ENCODE peak calls at places on chromosomes 11 and 22, in eight cellular contexts. One of them, this sample, is unnamed.

GRCh38 chr22:38017272-38017920 is 33.0 kb upstream of the SOX10 start:
- DNase-seq in endothelial cell of umbilical vein: peak; percentile 37
- DNase-seq in mesenchymal stem cell: no peak
- DNase-seq in GM23248: peak; percentile 67
- DNase-seq in OCI-LY7: no peak
- DNase-seq in H9: no peak
- DNase-seq in PC-3: no peak
- DNase-seq in fibroblast of lung: peak; percentile 54
- DNase-seq in this sample: peak; percentile 32

GRCh38 chr11:1883342-1884122 is 8.2 kb downstream of the PRR33 start:
- DNase-seq in PC-3: no peak
- DNase-seq in H9: peak; percentile 19
- DNase-seq in GM23248: no peak
- DNase-seq in endothelial cell of umbilical vein: no peak
- DNase-seq in mesenchymal stem cell: no peak
- DNase-seq in fibroblast of lung: no peak
- DNase-seq in OCI-LY7: no peak
- DNase-seq in this sample: no peak

GRCh38 chr11:109308551-109308950 is 113.4 kb upstream of the C11orf87 start:
- DNase-seq in GM23248: no peak
- DNase-seq in H9: no peak
- DNase-seq in PC-3: no peak
- DNase-seq in fibroblast of lung: no peak
- DNase-seq in endothelial cell of umbilical vein: no peak
- DNase-seq in OCI-LY7: no peak
- DNase-seq in mesenchymal stem cell: no peak
- DNase-seq in this sample: no peak

GRCh38 chr11:89175796-89176195 is 1.9 kb upstream of the TYR start:
- DNase-seq in GM23248: peak; percentile 7
- DNase-seq in endothelial cell of umbilical vein: no peak
- DNase-seq in mesenchymal stem cell: no peak
- DNase-seq in H9: no peak
- DNase-seq in fibroblast of lung: peak; percentile 5
- DNase-seq in PC-3: no peak
- DNase-seq in OCI-LY7: no peak
- DNase-seq in this sample: no peak

GRCh38 chr11:104148074-104148473 is 15.9 kb downstream of the PDGFD start:
- DNase-seq in GM23248: peak; percentile 74
- DNase-seq in H9: no peak
- DNase-seq in mesenchymal stem cell: no peak
- DNase-seq in OCI-LY7: no peak
- DNase-seq in fibroblast of lung: peak; percentile 57
- DNase-seq in PC-3: peak; percentile 45
- DNase-seq in endothelial cell of umbilical vein: no peak
- DNase-seq in this sample: peak; percentile 40

GRCh38 chr11:92443109-92443508 is 218.5 kb downstream of the FAT3 start:
- DNase-seq in GM23248: no peak
- DNase-seq in mesenchymal stem cell: no peak
- DNase-seq in endothelial cell of umbilical vein: no peak
- DNase-seq in OCI-LY7: no peak
- DNase-seq in H9: no peak
- DNase-seq in fibroblast of lung: peak; percentile 36
- DNase-seq in PC-3: no peak
- DNase-seq in this sample: peak; percentile 25

GRCh38 chr11:28559497-28559896 is 451.3 kb downstream of the METTL15 start:
- DNase-seq in H9: no peak
- DNase-seq in OCI-LY7: no peak
- DNase-seq in PC-3: no peak
- DNase-seq in endothelial cell of umbilical vein: no peak
- DNase-seq in GM23248: no peak
- DNase-seq in mesenchymal stem cell: peak; percentile 6
- DNase-seq in fibroblast of lung: peak; percentile 86
- DNase-seq in this sample: peak; percentile 86

GRCh38 chr11:126391970-126392637 is 36.6 kb downstream of the ST3GAL4 start:
- DNase-seq in PC-3: no peak
- DNase-seq in fibroblast of lung: no peak
- DNase-seq in mesenchymal stem cell: no peak
- DNase-seq in endothelial cell of umbilical vein: no peak
- DNase-seq in GM23248: peak; percentile 22
- DNase-seq in H9: peak; percentile 61
- DNase-seq in OCI-LY7: peak; percentile 38
- DNase-seq in this sample: no peak

GRCh38 chr11:70895061-70895670 is 357.2 kb downstream of the SHANK2 start:
- DNase-seq in fibroblast of lung: no peak
- DNase-seq in OCI-LY7: no peak
- DNase-seq in endothelial cell of umbilical vein: no peak
- DNase-seq in mesenchymal stem cell: no peak
- DNase-seq in GM23248: no peak
- DNase-seq in H9: no peak
- DNase-seq in PC-3: no peak
- DNase-seq in this sample: no peak

GRCh38 chr11:103433976-103434375 is 324.8 kb downstream of the DYNC2H1 start:
- DNase-seq in OCI-LY7: no peak
- DNase-seq in GM23248: peak; percentile 31
- DNase-seq in endothelial cell of umbilical vein: peak; percentile 84
- DNase-seq in PC-3: peak; percentile 28
- DNase-seq in fibroblast of lung: peak; percentile 53
- DNase-seq in H9: no peak
- DNase-seq in mesenchymal stem cell: peak; percentile 25
- DNase-seq in this sample: peak; percentile 49

GRCh38 chr11:31509017-31509411 is 408 bp downstream of the IMMP1L start:
- DNase-seq in mesenchymal stem cell: no peak
- DNase-seq in endothelial cell of umbilical vein: no peak
- DNase-seq in GM23248: peak; percentile 35
- DNase-seq in PC-3: peak; percentile 5
- DNase-seq in H9: no peak
- DNase-seq in fibroblast of lung: no peak
- DNase-seq in OCI-LY7: no peak
- DNase-seq in this sample: no peak

GRCh38 chr22:36756746-36757607 is 18.9 kb downstream of the IFT27 start:
- DNase-seq in fibroblast of lung: no peak
- DNase-seq in H9: peak; percentile 25
- DNase-seq in OCI-LY7: no peak
- DNase-seq in mesenchymal stem cell: no peak
- DNase-seq in GM23248: no peak
- DNase-seq in PC-3: no peak
- DNase-seq in endothelial cell of umbilical vein: no peak
- DNase-seq in this sample: no peak

GRCh38 chr11:66388746-66389386 is 17.3 kb upstream of the SLC29A2 start:
- DNase-seq in endothelial cell of umbilical vein: peak; percentile 67
- DNase-seq in H9: peak; percentile 83
- DNase-seq in PC-3: peak; percentile 88
- DNase-seq in GM23248: peak; percentile 81
- DNase-seq in mesenchymal stem cell: peak; percentile 74
- DNase-seq in fibroblast of lung: peak; percentile 56
- DNase-seq in OCI-LY7: peak; percentile 80
- DNase-seq in this sample: peak; percentile 35

GRCh38 chr11:121567988-121568387 is 115.2 kb upstream of the SORL1-AS1 start:
- DNase-seq in OCI-LY7: no peak
- DNase-seq in GM23248: no peak
- DNase-seq in PC-3: peak; percentile 47
- DNase-seq in fibroblast of lung: no peak
- DNase-seq in H9: no peak
- DNase-seq in endothelial cell of umbilical vein: no peak
- DNase-seq in mesenchymal stem cell: no peak
- DNase-seq in this sample: no peak

GRCh38 chr11:9802291-9802861 is 138.5 kb downstream of the SWAP70 start:
- DNase-seq in H9: no peak
- DNase-seq in GM23248: peak; percentile 90
- DNase-seq in mesenchymal stem cell: peak; percentile 72
- DNase-seq in fibroblast of lung: peak; percentile 91
- DNase-seq in OCI-LY7: peak; percentile 40
- DNase-seq in endothelial cell of umbilical vein: no peak
- DNase-seq in PC-3: no peak
- DNase-seq in this sample: peak; percentile 89

DNA sequence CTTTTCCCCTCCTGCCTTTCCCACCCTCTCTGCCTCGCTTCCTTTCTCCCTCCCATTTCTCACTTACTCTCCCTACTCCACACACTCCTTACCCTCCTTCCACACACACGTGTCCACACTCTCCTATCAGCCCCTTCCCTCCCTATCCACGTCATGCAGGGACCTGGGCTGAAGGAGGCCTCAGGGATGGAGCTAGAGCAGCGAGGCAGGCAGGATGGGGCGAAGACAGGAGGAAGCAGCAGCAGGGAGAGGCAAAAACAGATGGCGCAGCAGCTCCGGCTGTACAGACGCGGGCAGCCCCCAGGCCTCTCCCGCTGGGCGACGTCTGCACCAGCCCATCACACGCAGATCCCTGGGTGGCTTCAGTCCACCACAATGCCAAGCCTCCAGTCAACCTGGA is 97.9 kb downstream of the SPATA19 start:
- DNase-seq in mesenchymal stem cell: no peak
- DNase-seq in H9: no peak
- DNase-seq in GM23248: no peak
- DNase-seq in fibroblast of lung: no peak
- DNase-seq in endothelial cell of umbilical vein: no peak
- DNase-seq in PC-3: no peak
- DNase-seq in OCI-LY7: no peak
- DNase-seq in this sample: no peak
- H2AFZ ChIP-seq in mesenchymal stem cell: no peak overlapping the region
- H2AFZ ChIP-seq in H9: no peak overlapping the region
- H2AFZ ChIP-seq in GM23248: no peak overlapping the region
- H2AFZ ChIP-seq in fibroblast of lung: no peak overlapping the region
- H2AFZ ChIP-seq in endothelial cell of umbilical vein: no peak overlapping the region
- H2AFZ ChIP-seq in PC-3: no peak overlapping the region
- H2AFZ ChIP-seq in OCI-LY7: no peak overlapping the region
- H2AFZ ChIP-seq in this sample: no peak overlapping the region

DNA sequence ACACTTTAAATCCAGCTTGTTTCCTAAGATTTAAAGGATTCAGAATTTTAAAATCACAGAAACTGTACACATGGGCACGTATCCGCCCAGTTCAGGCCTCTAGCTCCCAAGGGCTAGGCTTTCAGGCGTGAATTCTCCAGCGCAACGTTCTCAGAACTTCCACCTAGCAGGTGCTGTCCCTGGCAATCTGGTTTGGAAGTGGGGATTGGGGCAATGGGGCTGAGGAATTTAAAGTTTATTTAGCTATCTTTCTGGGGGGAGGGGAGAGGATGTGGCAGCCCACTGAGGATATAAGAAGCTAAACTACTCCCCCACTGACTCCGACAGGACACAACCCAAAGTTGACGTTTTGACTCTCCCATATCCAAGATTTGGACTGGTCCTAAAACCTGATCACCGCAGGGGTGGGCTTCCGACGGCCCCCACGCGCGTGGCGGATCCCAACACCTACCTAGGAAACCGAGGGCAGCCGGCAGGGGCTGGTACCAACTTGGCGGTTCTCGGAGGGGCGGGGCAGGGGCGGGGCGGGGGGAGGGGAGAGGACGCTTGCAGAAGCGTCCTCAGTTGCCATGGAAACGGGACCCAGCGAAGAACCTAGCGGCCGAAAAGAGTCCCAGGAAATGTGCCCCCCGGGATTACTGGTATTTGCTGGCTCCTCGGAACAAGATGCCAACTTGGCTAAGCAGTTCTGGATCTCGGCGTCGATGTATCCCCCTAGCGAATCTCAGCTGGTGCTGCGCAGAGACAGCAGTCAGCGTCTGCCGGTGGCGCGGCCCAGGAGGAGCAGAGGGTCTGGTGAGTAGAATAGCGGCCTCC is at the start of gene HOATZ:
- DNase-seq in endothelial cell of umbilical vein: no peak
- DNase-seq in PC-3: no peak
- DNase-seq in fibroblast of lung: peak; percentile 30
- DNase-seq in GM23248: no peak
- DNase-seq in OCI-LY7: no peak
- DNase-seq in H9: peak; percentile 83
- DNase-seq in mesenchymal stem cell: peak; percentile 51
- DNase-seq in this sample: no peak
- H2AFZ ChIP-seq in endothelial cell of umbilical vein: no peak within 1 kb of the TSS
- H2AFZ ChIP-seq in PC-3: peak within 1 kb of the TSS; percentile 3
- H2AFZ ChIP-seq in fibroblast of lung: no peak within 1 kb of the TSS
- H2AFZ ChIP-seq in GM23248: no peak within 1 kb of the TSS
- H2AFZ ChIP-seq in OCI-LY7: no peak within 1 kb of the TSS
- H2AFZ ChIP-seq in H9: no peak within 1 kb of the TSS
- H2AFZ ChIP-seq in mesenchymal stem cell: peak within 1 kb of the TSS; percentile 68
- H2AFZ ChIP-seq in this sample: peak within 1 kb of the TSS; percentile 63

DNA sequence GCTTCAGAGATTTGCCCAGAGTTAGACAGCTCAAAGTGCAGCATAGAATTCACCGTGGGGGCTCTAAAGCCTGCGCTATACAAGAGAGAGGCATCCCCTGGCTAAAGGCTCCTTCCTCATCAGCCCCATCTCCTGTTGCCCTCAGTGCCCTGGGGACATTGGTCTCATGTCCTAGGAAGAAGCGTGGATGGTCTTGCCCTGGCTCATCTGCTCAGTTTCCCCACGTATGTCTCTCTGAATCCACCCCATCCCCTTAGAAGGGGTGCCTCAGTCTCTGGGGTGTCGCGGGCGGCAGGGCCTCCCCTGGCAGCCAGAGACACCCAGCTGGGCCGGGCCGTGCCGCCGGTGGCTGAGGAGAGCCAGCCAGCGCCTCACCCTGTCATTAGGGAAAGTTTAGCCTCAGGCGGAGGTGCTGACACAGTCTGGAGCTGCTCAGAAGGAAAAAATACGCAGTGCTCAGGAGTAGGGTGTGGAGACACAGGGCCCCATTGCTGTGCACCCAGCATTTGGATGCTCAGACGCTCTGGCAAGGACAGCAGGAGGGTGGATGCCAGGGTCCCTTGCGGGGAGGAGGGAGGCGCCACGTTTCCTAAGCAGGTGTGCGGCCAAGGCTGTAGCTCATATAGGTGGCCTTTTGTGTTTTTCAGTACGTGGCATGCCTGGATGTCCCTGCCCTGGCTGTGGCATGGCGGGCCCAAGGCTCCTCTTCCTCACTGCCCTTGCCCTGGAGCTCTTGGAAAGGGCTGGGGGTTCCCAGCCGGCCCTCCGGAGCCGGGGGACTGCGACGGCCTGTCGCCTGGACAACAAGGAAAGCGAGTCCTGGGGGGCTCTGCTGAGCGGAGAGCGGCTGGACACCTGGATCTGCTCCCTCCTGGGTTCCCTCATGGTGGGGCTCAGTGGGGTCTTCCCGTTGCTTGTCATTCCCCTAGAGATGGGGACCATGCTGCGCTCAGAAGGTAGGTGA is 1.3 kb downstream of the SLC39A13 start:
- DNase-seq in GM23248: peak; percentile 87
- DNase-seq in fibroblast of lung: no peak
- DNase-seq in H9: no peak
- DNase-seq in endothelial cell of umbilical vein: no peak
- DNase-seq in OCI-LY7: no peak
- DNase-seq in mesenchymal stem cell: peak; percentile 30
- DNase-seq in PC-3: peak; percentile 58
- DNase-seq in this sample: no peak
- H2AFZ ChIP-seq in GM23248: no peak overlapping the region
- H2AFZ ChIP-seq in fibroblast of lung: no peak overlapping the region
- H2AFZ ChIP-seq in H9: no peak overlapping the region
- H2AFZ ChIP-seq in endothelial cell of umbilical vein: no peak overlapping the region
- H2AFZ ChIP-seq in OCI-LY7: no peak overlapping the region
- H2AFZ ChIP-seq in mesenchymal stem cell: no peak overlapping the region
- H2AFZ ChIP-seq in PC-3: peak overlapping the region; percentile 90
- H2AFZ ChIP-seq in this sample: no peak overlapping the region

DNA sequence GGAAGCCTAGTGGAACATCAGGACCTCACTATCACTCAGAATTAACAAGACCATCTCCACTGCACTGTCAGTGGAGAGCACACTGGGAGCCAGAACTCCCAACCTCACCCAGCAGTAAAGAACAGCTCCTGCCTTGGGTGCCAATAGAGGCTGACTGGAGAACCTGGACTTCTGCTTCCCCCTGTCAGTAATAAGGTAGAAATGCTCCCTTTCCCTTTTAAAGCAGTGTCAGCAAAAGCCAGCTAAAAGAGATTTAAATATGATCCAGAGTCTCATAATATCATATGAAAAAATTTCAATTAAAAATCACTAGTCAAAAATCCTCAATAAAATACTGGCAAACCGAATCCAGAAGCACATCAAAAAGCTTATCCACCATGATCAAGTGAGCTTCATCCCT is 82.8 kb downstream of the SPATA19 start:
- DNase-seq in PC-3: no peak
- DNase-seq in GM23248: no peak
- DNase-seq in endothelial cell of umbilical vein: no peak
- DNase-seq in H9: no peak
- DNase-seq in mesenchymal stem cell: no peak
- DNase-seq in fibroblast of lung: no peak
- DNase-seq in OCI-LY7: no peak
- DNase-seq in this sample: no peak
- H2AFZ ChIP-seq in PC-3: no peak overlapping the region
- H2AFZ ChIP-seq in GM23248: no peak overlapping the region
- H2AFZ ChIP-seq in endothelial cell of umbilical vein: no peak overlapping the region
- H2AFZ ChIP-seq in H9: no peak overlapping the region
- H2AFZ ChIP-seq in mesenchymal stem cell: no peak overlapping the region
- H2AFZ ChIP-seq in fibroblast of lung: no peak overlapping the region
- H2AFZ ChIP-seq in OCI-LY7: no peak overlapping the region
- H2AFZ ChIP-seq in this sample: no peak overlapping the region

This sample was measured in astrocyte.